ENCODE peak calls at places on chromosomes 4 and X, in six cellular contexts. One of them, this sample, is unnamed.
A peak's percentile ranks its signal among the peaks of the same experiment; 100 is the strongest.

GRCh38 chrX:43121637-43122036 is 343.7 kb upstream of the PPP1R2C start:
- DNase-seq in ovary: no peak
- DNase-seq in PC-3: no peak
- DNase-seq in astrocyte of the hippocampus: no peak
- DNase-seq in fibroblast of mammary gland: peak; percentile 0
- DNase-seq in mucosa of descending colon: no peak
- DNase-seq in this sample: peak; percentile 11

GRCh38 chrX:100447563-100448397 is 37.7 kb upstream of the PCDH19 start:
- DNase-seq in ovary: peak; percentile 28
- DNase-seq in PC-3: peak; percentile 56
- DNase-seq in astrocyte of the hippocampus: peak; percentile 61
- DNase-seq in fibroblast of mammary gland: peak; percentile 29
- DNase-seq in mucosa of descending colon: no peak
- DNase-seq in this sample: peak; percentile 59

GRCh38 chr4:38753021-38753806 is 29.6 kb downstream of the TLR10 start:
- DNase-seq in ovary: peak; percentile 91
- DNase-seq in PC-3: no peak
- DNase-seq in astrocyte of the hippocampus: peak; percentile 99
- DNase-seq in fibroblast of mammary gland: peak; percentile 98
- DNase-seq in mucosa of descending colon: peak; percentile 70
- DNase-seq in this sample: peak; percentile 34

GRCh38 chr4:14221176-14221575 is 593.7 kb upstream of the BOD1L1 start:
- DNase-seq in ovary: no peak
- DNase-seq in PC-3: no peak
- DNase-seq in astrocyte of the hippocampus: peak; percentile 39
- DNase-seq in fibroblast of mammary gland: peak; percentile 30
- DNase-seq in mucosa of descending colon: no peak
- DNase-seq in this sample: no peak

GRCh38 chr4:62260256-62260655 is 1060.1 kb downstream of the ADGRL3 start:
- DNase-seq in ovary: no peak
- DNase-seq in PC-3: peak; percentile 86
- DNase-seq in astrocyte of the hippocampus: no peak
- DNase-seq in fibroblast of mammary gland: no peak
- DNase-seq in mucosa of descending colon: no peak
- DNase-seq in this sample: no peak

GRCh38 chr4:188841523-188841922 is 702.3 kb downstream of the TRIML1 start:
- DNase-seq in ovary: no peak
- DNase-seq in PC-3: peak; percentile 6
- DNase-seq in astrocyte of the hippocampus: no peak
- DNase-seq in fibroblast of mammary gland: no peak
- DNase-seq in mucosa of descending colon: no peak
- DNase-seq in this sample: no peak

GRCh38 chrX:29315931-29316330 is 728.7 kb downstream of the IL1RAPL1 start:
- DNase-seq in ovary: no peak
- DNase-seq in PC-3: no peak
- DNase-seq in astrocyte of the hippocampus: no peak
- DNase-seq in fibroblast of mammary gland: no peak
- DNase-seq in mucosa of descending colon: no peak
- DNase-seq in this sample: no peak

GRCh38 chr4:149801416-149801815 is 14.2 kb downstream of the IQCM start:
- DNase-seq in ovary: no peak
- DNase-seq in PC-3: no peak
- DNase-seq in astrocyte of the hippocampus: no peak
- DNase-seq in fibroblast of mammary gland: peak; percentile 48
- DNase-seq in mucosa of descending colon: no peak
- DNase-seq in this sample: no peak

GRCh38 chrX:72126048-72126415 is 5.7 kb downstream of the RTL5 start:
- DNase-seq in ovary: no peak
- DNase-seq in PC-3: no peak
- DNase-seq in astrocyte of the hippocampus: peak; percentile 25
- DNase-seq in fibroblast of mammary gland: peak; percentile 24
- DNase-seq in mucosa of descending colon: no peak
- DNase-seq in this sample: peak; percentile 44

GRCh38 chr4:12414181-12414812 is 985.6 kb upstream of the HS3ST1 start:
- DNase-seq in ovary: no peak
- DNase-seq in PC-3: no peak
- DNase-seq in astrocyte of the hippocampus: no peak
- DNase-seq in fibroblast of mammary gland: no peak
- DNase-seq in mucosa of descending colon: no peak
- DNase-seq in this sample: no peak

GRCh38 chr4:156778093-156778492 is 193.5 kb downstream of the PDGFC start:
- DNase-seq in ovary: no peak
- DNase-seq in PC-3: peak; percentile 48
- DNase-seq in astrocyte of the hippocampus: peak; percentile 35
- DNase-seq in fibroblast of mammary gland: peak; percentile 81
- DNase-seq in mucosa of descending colon: no peak
- DNase-seq in this sample: no peak

GRCh38 chrX:153639177-153640044 is 7.6 kb upstream of the DUSP9 start:
- DNase-seq in ovary: no peak
- DNase-seq in PC-3: no peak
- DNase-seq in astrocyte of the hippocampus: no peak
- DNase-seq in fibroblast of mammary gland: no peak
- DNase-seq in mucosa of descending colon: no peak
- DNase-seq in this sample: no peak

GRCh38 chr4:61540944-61541343 is 340.8 kb downstream of the ADGRL3 start:
- DNase-seq in ovary: no peak
- DNase-seq in PC-3: no peak
- DNase-seq in astrocyte of the hippocampus: no peak
- DNase-seq in fibroblast of mammary gland: no peak
- DNase-seq in mucosa of descending colon: peak; percentile 49
- DNase-seq in this sample: no peak

GRCh38 chr4:39729557-39729956 is 31.6 kb downstream of the UBE2K start:
- DNase-seq in ovary: no peak
- DNase-seq in PC-3: no peak
- DNase-seq in astrocyte of the hippocampus: peak; percentile 53
- DNase-seq in fibroblast of mammary gland: peak; percentile 71
- DNase-seq in mucosa of descending colon: no peak
- DNase-seq in this sample: no peak

GRCh38 chr4:127975121-127975770 is 10.0 kb downstream of the ABHD18 start:
- DNase-seq in ovary: no peak
- DNase-seq in PC-3: peak; percentile 94
- DNase-seq in astrocyte of the hippocampus: no peak
- DNase-seq in fibroblast of mammary gland: peak; percentile 77
- DNase-seq in mucosa of descending colon: no peak
- DNase-seq in this sample: no peak

GRCh38 chr4:142080960-142081359 is 444.6 kb downstream of the IL15 start:
- DNase-seq in ovary: no peak
- DNase-seq in PC-3: no peak
- DNase-seq in astrocyte of the hippocampus: peak; percentile 16
- DNase-seq in fibroblast of mammary gland: no peak
- DNase-seq in mucosa of descending colon: no peak
- DNase-seq in this sample: no peak

GRCh38 chr4:37822220-37822619 is 4.3 kb upstream of the PGM2 start:
- DNase-seq in ovary: no peak
- DNase-seq in PC-3: no peak
- DNase-seq in astrocyte of the hippocampus: no peak
- DNase-seq in fibroblast of mammary gland: peak; percentile 6
- DNase-seq in mucosa of descending colon: no peak
- DNase-seq in this sample: no peak

GRCh38 chr4:118077767-118078105 is 43.5 kb downstream of the NDST3 start:
- DNase-seq in ovary: no peak
- DNase-seq in PC-3: no peak
- DNase-seq in astrocyte of the hippocampus: no peak
- DNase-seq in fibroblast of mammary gland: no peak
- DNase-seq in mucosa of descending colon: no peak
- DNase-seq in this sample: no peak

GRCh38 chr4:73021634-73022033 is 47.9 kb downstream of the COX18 start:
- DNase-seq in ovary: no peak
- DNase-seq in PC-3: peak; percentile 80
- DNase-seq in astrocyte of the hippocampus: peak; percentile 59
- DNase-seq in fibroblast of mammary gland: peak; percentile 51
- DNase-seq in mucosa of descending colon: no peak
- DNase-seq in this sample: peak; percentile 63

GRCh38 chr4:185587444-185588161 is 52.3 kb upstream of the PDLIM3 start:
- DNase-seq in ovary: no peak
- DNase-seq in PC-3: no peak
- DNase-seq in astrocyte of the hippocampus: no peak
- DNase-seq in fibroblast of mammary gland: no peak
- DNase-seq in mucosa of descending colon: peak; percentile 67
- DNase-seq in this sample: no peak

GRCh38 chr4:186335793-186336192 is 69.8 kb downstream of the F11 start:
- DNase-seq in ovary: no peak
- DNase-seq in PC-3: no peak
- DNase-seq in astrocyte of the hippocampus: no peak
- DNase-seq in fibroblast of mammary gland: no peak
- DNase-seq in mucosa of descending colon: no peak
- DNase-seq in this sample: no peak

GRCh38 chr4:64940698-64941097 is 531.4 kb upstream of the TECRL start:
- DNase-seq in ovary: no peak
- DNase-seq in PC-3: peak; percentile 95
- DNase-seq in astrocyte of the hippocampus: peak; percentile 77
- DNase-seq in fibroblast of mammary gland: peak; percentile 62
- DNase-seq in mucosa of descending colon: no peak
- DNase-seq in this sample: no peak

GRCh38 chrX:86013792-86014191 is 33.6 kb downstream of the CHM start:
- DNase-seq in ovary: no peak
- DNase-seq in PC-3: no peak
- DNase-seq in astrocyte of the hippocampus: no peak
- DNase-seq in fibroblast of mammary gland: no peak
- DNase-seq in mucosa of descending colon: no peak
- DNase-seq in this sample: no peak

GRCh38 chrX:41421071-41421729 is 25.9 kb upstream of the NYX start:
- DNase-seq in ovary: no peak
- DNase-seq in PC-3: no peak
- DNase-seq in astrocyte of the hippocampus: no peak
- DNase-seq in fibroblast of mammary gland: no peak
- DNase-seq in mucosa of descending colon: no peak
- DNase-seq in this sample: no peak

GRCh38 chrX:11543249-11543648 is 122.5 kb downstream of the ARHGAP6 start:
- DNase-seq in ovary: no peak
- DNase-seq in PC-3: no peak
- DNase-seq in astrocyte of the hippocampus: no peak
- DNase-seq in fibroblast of mammary gland: no peak
- DNase-seq in mucosa of descending colon: no peak
- DNase-seq in this sample: no peak

GRCh38 chr4:26126135-26126718 is 194.6 kb upstream of the RBPJ start:
- DNase-seq in ovary: no peak
- DNase-seq in PC-3: no peak
- DNase-seq in astrocyte of the hippocampus: no peak
- DNase-seq in fibroblast of mammary gland: no peak
- DNase-seq in mucosa of descending colon: no peak
- DNase-seq in this sample: no peak

GRCh38 chrX:39199429-39199828 is 398.2 kb downstream of the MID1IP1 start:
- DNase-seq in ovary: no peak
- DNase-seq in PC-3: peak; percentile 35
- DNase-seq in astrocyte of the hippocampus: no peak
- DNase-seq in fibroblast of mammary gland: no peak
- DNase-seq in mucosa of descending colon: no peak
- DNase-seq in this sample: no peak

This sample was measured in endothelial cell of umbilical vein.